ENCODE peak calls at places on chromosomes 5 and 9, in seven cellular contexts. A, S, U, O, W, L and D are unnamed samples. For H3K4me1, the result is how much of the 10 kb centered on the place peaks cover.

GRCh38 chr5:175572922-175573321 is 84.9 kb upstream of the HRH2 start:
- DNase-seq in A (peak), S (no peak), U (no peak), O (peak), W (no peak), L (peak), D (no peak)

GRCh38 chr5:72108200-72109050 is 1.1 kb downstream of the MAP1B start:
- DNase-seq in A (peak), S (no peak), U (peak), O (peak), W (peak), L (peak), D (no peak)

GRCh38 chr5:43400082-43400481 is 12.1 kb downstream of the CCL28 start:
- DNase-seq in A (no peak), S (no peak), U (no peak), O (peak), W (no peak), L (peak), D (no peak)

GRCh38 chr5:74259572-74259971 is 381.0 kb downstream of the ENC1 start:
- DNase-seq in A (no peak), S (no peak), U (no peak), O (no peak), W (no peak), L (no peak), D (no peak)

GRCh38 chr5:129804705-129805104 is 56.8 kb downstream of the MINAR2 start:
- DNase-seq in A (no peak), S (no peak), U (no peak), O (no peak), W (no peak), L (no peak), D (no peak)

GRCh38 chr5:116137544-116138378 is 52.9 kb downstream of the COMMD10 start:
- DNase-seq in A (no peak), S (no peak), U (no peak), O (peak), W (no peak), L (peak), D (peak)

GRCh38 chr5:180618830-180619562 is 27.7 kb upstream of the SCGB3A1 start:
- DNase-seq in A (no peak), S (peak), U (no peak), O (peak), W (no peak), L (peak), D (no peak)

GRCh38 chr9:122327175-122327574 is 43.6 kb upstream of the PTGS1 start:
- DNase-seq in A (no peak), S (no peak), U (no peak), O (no peak), W (no peak), L (no peak), D (no peak)

GRCh38 chr9:22117511-22118388 is 108.6 kb upstream of the CDKN2B start:
- DNase-seq in A (no peak), S (no peak), U (no peak), O (peak), W (no peak), L (peak), D (no peak)

GRCh38 chr9:122402403-122403268 is 31.8 kb downstream of the PTGS1 start:
- DNase-seq in A (no peak), S (no peak), U (no peak), O (peak), W (no peak), L (peak), D (peak)

GRCh38 chr5:157464518-157465171 is 4.6 kb downstream of the NIPAL4 start:
- DNase-seq in A (peak), S (peak), U (peak), O (peak), W (peak), L (peak), D (peak)

GRCh38 chr9:13750639-13751038 is 471.1 kb upstream of the MPDZ start:
- DNase-seq in A (no peak), S (no peak), U (no peak), O (no peak), W (no peak), L (no peak), D (no peak)

GRCh38 chr5:87872986-87873385 is 395.7 kb downstream of the TMEM161B start:
- DNase-seq in A (no peak), S (no peak), U (no peak), O (no peak), W (no peak), L (no peak), D (no peak)

GRCh38 chr5:112342364-112342763 is 76.7 kb downstream of the EPB41L4A start:
- DNase-seq in A (no peak), S (no peak), U (no peak), O (no peak), W (no peak), L (no peak), D (no peak)

GRCh38 chr9:20119566-20119965 is 330.7 kb upstream of the SLC24A2 start:
- DNase-seq in A (no peak), S (no peak), U (no peak), O (no peak), W (no peak), L (no peak), D (no peak)

GRCh38 chr5:159536166-159536565 is 205.9 kb upstream of the IL12B start:
- DNase-seq in A (no peak), S (no peak), U (no peak), O (no peak), W (no peak), L (no peak), D (no peak)

GRCh38 chr9:6106576-6107339 is 91.3 kb upstream of the RANBP6 start:
- DNase-seq in A (no peak), S (no peak), U (no peak), O (peak), W (no peak), L (peak), D (peak)

GRCh38 chr5:10578292-10578663 is 14.4 kb downstream of the ANKRD33B start:
- DNase-seq in A (no peak), S (no peak), U (peak), O (no peak), W (no peak), L (no peak), D (no peak)

GRCh38 chr5:10576790-10577189 is 12.9 kb downstream of the ANKRD33B start:
- DNase-seq in A (no peak), S (no peak), U (peak), O (no peak), W (no peak), L (no peak), D (no peak)

GRCh38 chr5:10577371-10578291 is 13.8 kb downstream of the ANKRD33B start:
- DNase-seq in A (peak), S (no peak), U (peak), O (peak), W (no peak), L (no peak), D (no peak)

GRCh38 chr5:10578869-10579268 is 15.0 kb downstream of the ANKRD33B start:
- DNase-seq in A (no peak), S (no peak), U (peak), O (no peak), W (no peak), L (no peak), D (no peak)

DNA sequence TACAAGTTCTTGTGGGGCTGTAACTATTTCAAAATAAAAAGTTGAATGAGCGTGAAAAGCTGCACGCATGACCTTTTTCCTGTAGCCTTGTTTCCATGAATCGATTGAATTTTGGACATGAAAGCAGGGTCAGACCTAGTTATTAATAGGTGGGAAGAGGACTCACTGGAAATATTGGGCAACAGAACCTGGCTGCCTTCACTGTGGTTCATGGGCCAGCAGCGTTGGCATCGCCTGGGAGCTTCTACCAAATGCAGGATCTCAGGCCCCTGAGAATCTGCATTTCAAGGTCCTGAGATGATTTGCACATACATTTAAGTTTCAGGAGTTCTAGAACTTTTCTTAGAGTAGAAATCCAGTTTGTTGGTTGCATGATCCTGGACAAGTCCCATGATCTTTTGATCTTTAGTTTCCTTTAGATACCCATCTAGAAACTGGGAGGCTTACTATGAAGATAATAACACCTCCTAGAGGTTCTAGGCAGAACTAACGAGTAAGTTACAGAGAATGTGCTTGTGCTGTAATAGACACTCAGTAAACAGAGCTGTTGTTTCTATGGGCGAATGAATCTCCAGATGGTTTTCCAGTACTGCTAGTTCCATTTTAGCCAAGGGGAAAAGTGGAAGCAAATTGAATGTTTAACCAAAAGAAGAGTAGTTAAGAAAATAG is 12.4 kb downstream of the ANKRD33B start:
- DNase-seq in A (no peak), S (no peak), U (peak), O (no peak), W (no peak), L (no peak), D (no peak)
- H3K4me1 ChIP-seq in A (under half), S (under half), U (under half), O (under half), W (under half), L (under half), D (under half)

GRCh38 chr5:56409331-56410190 is 176.4 kb upstream of the ANKRD55 start:
- DNase-seq in A (peak), S (no peak), U (no peak), O (peak), W (no peak), L (peak), D (no peak)
- H3K4me1 ChIP-seq in A (under half), S (under half), U (under half), O (under half), W (under half), L (under half), D (under half)

DNA sequence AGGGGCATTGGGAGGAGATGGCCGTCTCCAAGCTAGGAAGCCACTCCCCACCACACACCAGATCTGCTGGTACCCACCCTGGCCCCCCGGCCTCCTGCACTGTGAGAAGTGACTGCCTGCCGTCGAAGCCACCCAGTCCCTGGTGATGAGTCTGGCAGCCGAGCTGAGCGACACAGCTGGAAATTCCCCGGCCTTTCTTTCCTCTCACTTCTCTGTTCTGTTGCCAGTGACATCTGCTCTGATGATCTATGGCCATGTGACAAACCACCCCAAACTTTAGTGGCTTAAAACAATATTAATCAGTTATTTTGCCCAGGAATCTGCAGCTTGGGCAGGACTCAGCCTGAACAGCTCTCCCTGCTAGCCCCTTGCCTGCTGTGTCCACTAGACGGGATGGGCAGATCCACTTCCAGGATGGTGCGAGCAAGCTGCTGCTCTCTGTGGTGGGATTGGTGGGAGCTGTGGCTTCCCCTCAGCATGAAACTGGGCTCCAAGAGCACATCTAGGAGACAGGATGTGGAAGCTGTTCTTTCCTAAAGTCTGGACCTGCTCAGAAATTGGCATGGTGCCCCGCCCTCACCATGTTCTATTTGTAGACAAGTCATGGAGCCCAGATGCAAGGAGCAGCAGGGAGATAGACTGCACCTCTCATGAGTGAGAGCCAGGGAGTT is 211.2 kb downstream of the GADD45G start:
- DNase-seq in A (peak), S (no peak), U (peak), O (no peak), W (no peak), L (no peak), D (no peak)
- H3K4me1 ChIP-seq in A (under half), S (under half), U (under half), O (under half), W (under half), L (under half), D (under half)

GRCh38 chr5:147412561-147412960 is 97.3 kb downstream of the DPYSL3 start:
- DNase-seq in A (no peak), S (no peak), U (no peak), O (no peak), W (no peak), L (no peak), D (no peak)
- H3K4me1 ChIP-seq in A (under half), S (under half), U (under half), O (half or more), W (under half), L (under half), D (under half)

GRCh38 chr9:136994180-136994884 is 2.0 kb downstream of the CLIC3 start:
- DNase-seq in A (no peak), S (no peak), U (no peak), O (no peak), W (no peak), L (no peak), D (no peak)
- H3K4me1 ChIP-seq in A (under half), S (under half), U (half or more), O (under half), W (under half), L (under half), D (half or more)

DNA sequence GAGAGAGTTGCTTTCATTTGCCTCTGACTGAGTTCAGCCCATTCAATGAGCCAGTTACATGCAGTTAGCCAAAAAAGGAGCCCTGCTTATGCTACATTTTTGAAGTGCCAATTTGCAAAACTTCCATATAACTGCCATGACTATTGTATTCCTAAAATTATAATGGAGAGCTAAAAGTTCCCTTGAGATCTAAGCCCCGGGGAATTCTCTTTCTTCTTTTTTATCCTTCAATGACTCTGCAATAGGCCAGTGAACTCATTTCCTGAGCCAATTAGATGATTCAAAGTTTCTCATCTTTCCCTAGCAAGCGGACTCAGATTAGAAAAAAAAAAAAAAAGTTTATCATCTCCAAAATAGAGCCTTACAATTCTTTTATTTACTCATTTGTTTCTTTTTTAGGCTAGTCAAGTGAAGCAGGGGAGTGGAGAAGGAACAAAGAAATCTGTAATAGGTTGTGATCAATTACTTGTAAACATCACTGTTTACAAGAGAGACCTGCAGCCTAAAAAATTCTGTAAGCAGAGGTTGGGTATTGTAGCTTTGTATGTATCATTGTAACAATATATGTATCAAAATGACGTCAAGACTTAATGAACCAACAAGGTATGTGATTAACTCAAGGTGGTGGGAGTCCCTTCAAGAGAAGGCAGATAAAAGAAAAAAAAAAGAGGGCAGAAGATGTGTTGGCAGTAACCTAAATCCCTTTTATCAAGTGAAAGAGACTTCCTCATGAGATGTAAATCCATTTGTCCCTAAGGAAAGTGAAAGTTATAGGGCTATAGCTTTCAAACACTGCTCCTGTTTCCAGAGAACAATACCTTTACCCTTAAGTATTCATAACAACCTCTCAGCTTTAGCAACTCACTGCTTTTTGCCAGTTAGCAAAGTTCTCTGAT is 48.7 kb upstream of the HOMER1 start:
- DNase-seq in A (no peak), S (no peak), U (no peak), O (peak), W (no peak), L (peak), D (no peak)
- H3K4me1 ChIP-seq in A (under half), S (under half), U (under half), O (under half), W (under half), L (under half), D (under half)

GRCh38 chr5:59560553-59560952 is 333.0 kb downstream of the PDE4D start:
- DNase-seq in A (no peak), S (no peak), U (no peak), O (no peak), W (no peak), L (no peak), D (no peak)
- H3K4me1 ChIP-seq in A (under half), S (under half), U (under half), O (under half), W (under half), L (under half), D (under half)

GRCh38 chr5:169439362-169439761 is 138.4 kb upstream of the SLIT3 start:
- DNase-seq in A (no peak), S (no peak), U (no peak), O (no peak), W (no peak), L (no peak), D (no peak)
- H3K4me1 ChIP-seq in A (under half), S (under half), U (under half), O (under half), W (under half), L (under half), D (under half)

DNA sequence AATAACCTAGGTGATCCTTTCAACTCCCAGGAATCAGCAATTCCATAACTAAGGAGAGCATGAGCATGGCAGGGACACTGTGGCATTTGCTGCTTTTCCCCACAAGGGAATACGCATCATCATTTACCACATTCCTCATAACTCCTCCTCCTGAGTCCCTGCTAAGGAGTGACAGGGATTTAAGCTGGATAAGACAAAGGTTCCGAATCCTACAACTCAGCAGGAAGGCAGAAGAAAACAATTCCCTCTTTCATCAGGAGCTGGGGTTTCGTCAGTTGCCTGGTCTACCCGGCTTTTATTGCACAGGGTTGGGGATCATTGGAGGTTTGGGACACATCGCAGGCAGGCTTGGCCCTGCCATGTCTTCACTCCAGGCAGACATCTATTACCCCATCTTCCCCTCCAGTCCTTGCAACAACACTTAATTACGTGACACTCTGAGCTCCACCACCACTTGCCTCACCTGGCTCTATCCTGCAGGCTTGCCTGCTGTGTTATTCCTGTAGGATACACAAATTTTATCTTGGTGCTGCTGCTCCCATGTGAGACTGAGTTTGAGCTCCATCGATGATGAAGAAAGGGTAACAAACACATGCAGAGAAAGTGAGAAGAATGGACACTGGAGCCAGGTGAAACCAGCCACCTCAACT is 563.0 kb upstream of the KLF4 start:
- DNase-seq in A (no peak), S (no peak), U (no peak), O (no peak), W (no peak), L (no peak), D (no peak)
- H3K4me1 ChIP-seq in A (under half), S (under half), U (under half), O (under half), W (half or more), L (under half), D (half or more)

DNA sequence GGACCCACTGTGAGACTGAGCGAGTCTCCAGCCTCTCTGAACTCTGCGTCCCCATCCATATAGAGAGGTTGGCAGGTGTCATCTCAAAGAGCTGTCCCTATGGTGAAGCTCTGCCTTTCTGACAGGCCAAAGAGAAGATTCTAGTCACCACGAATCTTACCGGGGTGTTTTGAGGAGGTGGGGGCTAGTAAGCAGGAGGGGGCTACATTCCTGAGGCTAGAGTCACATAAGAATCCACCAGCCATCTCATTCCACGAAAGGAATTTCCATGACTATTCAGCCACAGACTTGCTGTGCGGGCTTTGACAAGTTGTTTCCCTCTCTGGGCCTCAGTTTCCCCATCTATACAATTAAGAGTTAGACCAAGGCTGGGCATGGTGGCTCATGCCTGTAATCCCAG is 16.3 kb downstream of the PDGFRB start:
- DNase-seq in A (no peak), S (no peak), U (no peak), O (peak), W (no peak), L (peak), D (no peak)
- H3K4me1 ChIP-seq in A (under half), S (under half), U (half or more), O (half or more), W (under half), L (half or more), D (under half)